ENCODE peak calls at places on chromosomes 6 and 20, in four cellular contexts. One of them, this sample, is unnamed.

GRCh38 chr6:14837435-14837834 is 408.4 kb upstream of the JARID2 start:
- DNase-seq in RWPE1: no peak
- DNase-seq in type B pancreatic cell: no peak
- DNase-seq in sigmoid colon: no peak
- DNase-seq in this sample: no peak

GRCh38 chr6:125075741-125076481 is 77.7 kb upstream of the TPD52L1 start:
- DNase-seq in RWPE1: no peak
- DNase-seq in type B pancreatic cell: no peak
- DNase-seq in sigmoid colon: no peak
- DNase-seq in this sample: no peak

GRCh38 chr6:11354019-11354418 is 121.6 kb upstream of the NEDD9 start:
- DNase-seq in RWPE1: no peak
- DNase-seq in type B pancreatic cell: no peak
- DNase-seq in sigmoid colon: no peak
- DNase-seq in this sample: no peak

GRCh38 chr6:41370488-41371111 is 35.2 kb downstream of the NCR2 start:
- DNase-seq in RWPE1: peak; percentile 29
- DNase-seq in type B pancreatic cell: no peak
- DNase-seq in sigmoid colon: no peak
- DNase-seq in this sample: no peak

GRCh38 chr6:157649311-157650260 is 173.5 kb upstream of the SNX9 start:
- DNase-seq in RWPE1: no peak
- DNase-seq in type B pancreatic cell: no peak
- DNase-seq in sigmoid colon: peak; percentile 68
- DNase-seq in this sample: no peak

GRCh38 chr6:33082702-33083101 is 6.9 kb downstream of the HLA-DPB1 start:
- DNase-seq in RWPE1: no peak
- DNase-seq in type B pancreatic cell: no peak
- DNase-seq in sigmoid colon: no peak
- DNase-seq in this sample: no peak

GRCh38 chr6:161038229-161039003 is 46.8 kb downstream of the MAP3K4 start:
- DNase-seq in RWPE1: peak; percentile 81
- DNase-seq in type B pancreatic cell: no peak
- DNase-seq in sigmoid colon: peak; percentile 90
- DNase-seq in this sample: no peak

GRCh38 chr6:32974541-32975308 is 6.3 kb downstream of the BRD2 start:
- DNase-seq in RWPE1: no peak
- DNase-seq in type B pancreatic cell: no peak
- DNase-seq in sigmoid colon: no peak
- DNase-seq in this sample: no peak

GRCh38 chr6:42471116-42471515 is 19.4 kb upstream of the TRERF1 start:
- DNase-seq in RWPE1: no peak
- DNase-seq in type B pancreatic cell: no peak
- DNase-seq in sigmoid colon: no peak
- DNase-seq in this sample: no peak

GRCh38 chr6:113873043-113873667 is 16.0 kb downstream of the MARCKS start:
- DNase-seq in RWPE1: no peak
- DNase-seq in type B pancreatic cell: no peak
- DNase-seq in sigmoid colon: peak; percentile 73
- DNase-seq in this sample: no peak

GRCh38 chr6:99813565-99813964 is 180.5 kb downstream of the MCHR2 start:
- DNase-seq in RWPE1: no peak
- DNase-seq in type B pancreatic cell: no peak
- DNase-seq in sigmoid colon: no peak
- DNase-seq in this sample: no peak

GRCh38 chr6:90860822-90861601 is 274.1 kb upstream of the MAP3K7 start:
- DNase-seq in RWPE1: no peak
- DNase-seq in type B pancreatic cell: no peak
- DNase-seq in sigmoid colon: no peak
- DNase-seq in this sample: no peak

GRCh38 chr6:108872001-108872974 is 24.1 kb downstream of the ARMC2 start:
- DNase-seq in RWPE1: no peak
- DNase-seq in type B pancreatic cell: no peak
- DNase-seq in sigmoid colon: peak; percentile 67
- DNase-seq in this sample: no peak

GRCh38 chr6:19837511-19838441 is 606 bp downstream of the ID4 start:
- DNase-seq in RWPE1: no peak
- DNase-seq in type B pancreatic cell: peak; percentile 76
- DNase-seq in sigmoid colon: peak; percentile 68
- DNase-seq in this sample: peak; percentile 87

GRCh38 chr6:19538086-19538485 is 299.1 kb upstream of the ID4 start:
- DNase-seq in RWPE1: peak; percentile 92
- DNase-seq in type B pancreatic cell: peak; percentile 70
- DNase-seq in sigmoid colon: no peak
- DNase-seq in this sample: no peak

GRCh38 chr20:4081396-4081795 is 66.0 kb upstream of the RNF24 start:
- DNase-seq in RWPE1: no peak
- DNase-seq in type B pancreatic cell: no peak
- DNase-seq in sigmoid colon: no peak
- DNase-seq in this sample: no peak

GRCh38 chr6:148005806-148006205 is 336.8 kb upstream of the SASH1 start:
- DNase-seq in RWPE1: no peak
- DNase-seq in type B pancreatic cell: no peak
- DNase-seq in sigmoid colon: no peak
- DNase-seq in this sample: no peak

GRCh38 chr6:88780714-88781389 is 182.6 kb downstream of the RNGTT start:
- DNase-seq in RWPE1: peak; percentile 20
- DNase-seq in type B pancreatic cell: no peak
- DNase-seq in sigmoid colon: peak; percentile 65
- DNase-seq in this sample: no peak

GRCh38 chr6:122749451-122750050 is 30.0 kb upstream of the FABP7 start:
- DNase-seq in RWPE1: no peak
- DNase-seq in type B pancreatic cell: no peak
- DNase-seq in sigmoid colon: no peak
- DNase-seq in this sample: no peak

GRCh38 chr20:49990310-49990720 is 7.5 kb downstream of the SNAI1 start:
- DNase-seq in RWPE1: no peak
- DNase-seq in type B pancreatic cell: no peak
- DNase-seq in sigmoid colon: no peak
- DNase-seq in this sample: no peak

GRCh38 chr6:90466191-90466940 is 120.5 kb downstream of the MAP3K7 start:
- DNase-seq in RWPE1: no peak
- DNase-seq in type B pancreatic cell: no peak
- DNase-seq in sigmoid colon: no peak
- DNase-seq in this sample: no peak

GRCh38 chr6:44377971-44378370 is 9.5 kb upstream of the CDC5L start:
- DNase-seq in RWPE1: no peak
- DNase-seq in type B pancreatic cell: no peak
- DNase-seq in sigmoid colon: no peak
- DNase-seq in this sample: no peak

GRCh38 chr20:36720510-36720909 is 25.4 kb downstream of the NDRG3 start:
- DNase-seq in RWPE1: no peak
- DNase-seq in type B pancreatic cell: no peak
- DNase-seq in sigmoid colon: no peak
- DNase-seq in this sample: no peak

GRCh38 chr6:74574794-74575193 is 631.1 kb downstream of the COL12A1 start:
- DNase-seq in RWPE1: no peak
- DNase-seq in type B pancreatic cell: no peak
- DNase-seq in sigmoid colon: no peak
- DNase-seq in this sample: no peak

GRCh38 chr6:102848796-102849195 is 1455.3 kb downstream of the GRIK2 start:
- DNase-seq in RWPE1: no peak
- DNase-seq in type B pancreatic cell: no peak
- DNase-seq in sigmoid colon: no peak
- DNase-seq in this sample: no peak

GRCh38 chr20:12577213-12577612 is 431.6 kb upstream of the SPTLC3 start:
- DNase-seq in RWPE1: no peak
- DNase-seq in type B pancreatic cell: no peak
- DNase-seq in sigmoid colon: no peak
- DNase-seq in this sample: no peak

GRCh38 chr6:64280569-64280968 is 645.0 kb downstream of the PHF3 start:
- DNase-seq in RWPE1: peak; percentile 8
- DNase-seq in type B pancreatic cell: no peak
- DNase-seq in sigmoid colon: no peak
- DNase-seq in this sample: no peak

GRCh38 chr6:88858455-88858854 is 105.0 kb downstream of the RNGTT start:
- DNase-seq in RWPE1: no peak
- DNase-seq in type B pancreatic cell: no peak
- DNase-seq in sigmoid colon: no peak
- DNase-seq in this sample: no peak

GRCh38 chr6:40753939-40754448 is 166.8 kb upstream of the LRFN2 start:
- DNase-seq in RWPE1: no peak
- DNase-seq in type B pancreatic cell: no peak
- DNase-seq in sigmoid colon: no peak
- DNase-seq in this sample: no peak

GRCh38 chr6:137904822-137905617 is 38.0 kb downstream of the TNFAIP3 start:
- DNase-seq in RWPE1: no peak
- DNase-seq in type B pancreatic cell: no peak
- DNase-seq in sigmoid colon: no peak
- DNase-seq in this sample: no peak

GRCh38 chr20:38237381-38237780 is 23.2 kb downstream of the KIAA1755 start:
- DNase-seq in RWPE1: no peak
- DNase-seq in type B pancreatic cell: no peak
- DNase-seq in sigmoid colon: no peak
- DNase-seq in this sample: no peak

GRCh38 chr6:23547851-23548250 is 578.2 kb upstream of the NRSN1 start:
- DNase-seq in RWPE1: no peak
- DNase-seq in type B pancreatic cell: no peak
- DNase-seq in sigmoid colon: no peak
- DNase-seq in this sample: no peak
- TF ChIP-seq CTCF in RWPE1: no peak
- TF ChIP-seq CTCF in type B pancreatic cell: peak; percentile 55
- TF ChIP-seq CTCF in sigmoid colon: no peak
- TF ChIP-seq CTCF in this sample: no peak

GRCh38 chr6:35731736-35732532 is 4.9 kb upstream of the ARMC12 start:
- DNase-seq in RWPE1: peak; percentile 93
- DNase-seq in type B pancreatic cell: peak; percentile 91
- DNase-seq in sigmoid colon: peak; percentile 99
- DNase-seq in this sample: peak; percentile 96
- TF ChIP-seq CTCF in RWPE1: peak; percentile 13
- TF ChIP-seq CTCF in type B pancreatic cell: peak; percentile 25
- TF ChIP-seq CTCF in sigmoid colon: no peak
- TF ChIP-seq CTCF in this sample: no peak

DNA sequence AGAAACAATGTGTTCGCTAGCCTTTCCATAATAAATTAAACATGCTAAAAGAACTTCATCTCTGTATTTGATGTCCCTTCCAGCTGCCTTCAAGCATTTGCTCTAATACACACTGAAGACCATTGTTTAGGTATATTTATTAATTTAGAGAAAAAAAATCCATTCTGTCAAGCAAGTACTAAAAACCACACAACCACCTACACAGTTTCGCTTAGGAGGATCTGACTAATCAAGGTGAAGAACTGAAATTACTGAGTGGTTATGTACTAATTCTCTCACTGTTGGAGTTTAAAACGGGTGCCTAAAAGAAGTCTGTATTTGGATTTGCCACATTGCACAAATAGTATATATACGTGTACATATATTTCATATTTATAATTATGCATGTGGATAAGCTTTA is 58.9 kb downstream of the GMDS start:
- DNase-seq in RWPE1: no peak
- DNase-seq in type B pancreatic cell: no peak
- DNase-seq in sigmoid colon: no peak
- DNase-seq in this sample: no peak
- TF ChIP-seq CTCF in RWPE1: no peak
- TF ChIP-seq CTCF in type B pancreatic cell: no peak
- TF ChIP-seq CTCF in sigmoid colon: no peak
- TF ChIP-seq CTCF in this sample: no peak

GRCh38 chr6:130676077-130676772 is 151.0 kb upstream of the SMLR1 start:
- DNase-seq in RWPE1: no peak
- DNase-seq in type B pancreatic cell: no peak
- DNase-seq in sigmoid colon: peak; percentile 85
- DNase-seq in this sample: no peak
- TF ChIP-seq CTCF in RWPE1: no peak
- TF ChIP-seq CTCF in type B pancreatic cell: no peak
- TF ChIP-seq CTCF in sigmoid colon: no peak
- TF ChIP-seq CTCF in this sample: peak; percentile 42

GRCh38 chr6:152142116-152142515 is 334.6 kb downstream of the ESR1 start:
- DNase-seq in RWPE1: no peak
- DNase-seq in type B pancreatic cell: no peak
- DNase-seq in sigmoid colon: no peak
- DNase-seq in this sample: no peak

GRCh38 chr6:152130441-152130840 is 323.0 kb downstream of the ESR1 start:
- DNase-seq in RWPE1: peak; percentile 24
- DNase-seq in type B pancreatic cell: no peak
- DNase-seq in sigmoid colon: no peak
- DNase-seq in this sample: no peak

GRCh38 chr6:152135755-152136448 is 328.4 kb downstream of the ESR1 start:
- DNase-seq in RWPE1: no peak
- DNase-seq in type B pancreatic cell: no peak
- DNase-seq in sigmoid colon: no peak
- DNase-seq in this sample: no peak

DNA sequence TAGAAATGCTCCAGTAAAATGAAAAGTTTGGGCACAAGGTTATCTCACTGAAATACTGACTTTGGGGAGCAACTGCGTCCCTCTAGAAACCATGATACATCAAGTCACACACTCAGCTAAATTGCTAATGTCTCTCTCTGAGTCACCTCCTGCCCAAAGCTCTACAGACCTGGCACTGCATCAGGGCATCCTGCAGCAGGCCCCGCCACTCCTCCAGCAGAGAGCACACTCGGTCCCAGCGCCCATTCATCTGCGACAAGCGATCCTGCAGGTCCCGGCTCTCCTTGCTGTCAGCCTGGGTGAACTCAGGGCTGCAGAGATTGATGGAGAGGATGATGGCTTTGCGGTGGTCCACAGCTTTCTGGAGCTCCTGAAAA is 329.0 kb downstream of the ESR1 start:
- DNase-seq in RWPE1: no peak
- DNase-seq in type B pancreatic cell: no peak
- DNase-seq in sigmoid colon: no peak
- DNase-seq in this sample: no peak
- TF ChIP-seq CTCF in RWPE1: no peak
- TF ChIP-seq CTCF in type B pancreatic cell: no peak
- TF ChIP-seq CTCF in sigmoid colon: no peak
- TF ChIP-seq CTCF in this sample: no peak

GRCh38 chr6:129472239-129472638 is 237.7 kb downstream of the ARHGAP18 start:
- DNase-seq in RWPE1: no peak
- DNase-seq in type B pancreatic cell: no peak
- DNase-seq in sigmoid colon: no peak
- DNase-seq in this sample: no peak

DNA sequence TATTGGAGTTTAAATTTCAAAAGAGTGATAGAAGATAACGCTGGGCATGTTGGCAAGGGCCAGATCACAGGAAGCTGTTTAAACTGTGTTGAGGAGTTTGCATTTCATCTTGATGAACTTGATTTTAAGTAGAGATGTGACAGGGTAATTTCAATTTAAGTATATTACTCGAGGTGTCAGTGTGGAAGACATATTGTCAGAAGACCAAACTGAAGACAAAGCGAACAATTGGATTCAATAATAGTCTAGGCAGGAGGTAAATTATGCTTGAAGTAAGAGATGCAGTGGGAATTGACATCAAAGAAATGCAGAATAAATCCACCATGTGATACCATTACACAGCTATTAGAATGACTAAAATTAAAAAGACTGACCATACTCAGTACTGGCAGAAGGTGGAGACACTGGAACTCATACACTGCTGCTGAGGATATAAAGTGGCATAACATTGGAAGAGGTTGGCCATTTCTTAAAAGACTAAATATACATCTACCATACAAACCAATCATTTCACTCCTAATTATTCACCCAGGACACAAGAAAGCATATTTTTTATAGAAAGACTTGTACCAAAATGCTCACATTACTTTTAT is 240.8 kb downstream of the ARHGAP18 start:
- DNase-seq in RWPE1: no peak
- DNase-seq in type B pancreatic cell: no peak
- DNase-seq in sigmoid colon: no peak
- DNase-seq in this sample: no peak
- TF ChIP-seq CTCF in RWPE1: no peak
- TF ChIP-seq CTCF in type B pancreatic cell: no peak
- TF ChIP-seq CTCF in sigmoid colon: no peak
- TF ChIP-seq CTCF in this sample: no peak

GRCh38 chr6:20873425-20874190 is 339.4 kb downstream of the CDKAL1 start:
- DNase-seq in RWPE1: no peak
- DNase-seq in type B pancreatic cell: no peak
- DNase-seq in sigmoid colon: no peak
- DNase-seq in this sample: no peak
- TF ChIP-seq CTCF in RWPE1: no peak
- TF ChIP-seq CTCF in type B pancreatic cell: no peak
- TF ChIP-seq CTCF in sigmoid colon: no peak
- TF ChIP-seq CTCF in this sample: peak; percentile 21